ENCODE peak calls at places on chromosomes 16 and 17, in six cellular contexts. E, P, N, I, C and B are unnamed samples.

GRCh38 chr16:23516366-23517137 is 6.3 kb upstream of the GGA2 start:
- DNase-seq in I (no peak), P (no peak), E (no peak), C (no peak), N (no peak), B (peak; percentile 82)

GRCh38 chr16:66129196-66129595 is 237.3 kb upstream of the CDH5 start:
- DNase-seq in N (no peak), C (no peak), I (no peak), E (no peak), P (no peak), B (no peak)

GRCh38 chr16:56193951-56194726 is 2.9 kb downstream of the GNAO1 start:
- DNase-seq in E (peak; percentile 53), I (peak; percentile 68), C (peak; percentile 66), P (peak; percentile 88), N (no peak), B (peak; percentile 20)

GRCh38 chr17:41758601-41759000 is 24.2 kb upstream of the HAP1 start:
- DNase-seq in C (no peak), P (no peak), N (no peak), E (no peak), I (no peak), B (no peak)

GRCh38 chr17:12021604-12022003 is 927 bp downstream of the MAP2K4 start:
- DNase-seq in C (no peak), N (no peak), I (no peak), P (no peak), E (no peak), B (no peak)

GRCh38 chr17:82384051-82384729 is 12.6 kb downstream of the UTS2R start:
- DNase-seq in C (peak; percentile 29), E (no peak), I (no peak), P (no peak), N (no peak), B (no peak)

GRCh38 chr16:50478021-50478772 is 70.0 kb upstream of the NKD1 start:
- DNase-seq in N (no peak), E (no peak), I (no peak), P (no peak), C (no peak), B (no peak)

GRCh38 chr17:27553019-27553511 is 77.9 kb upstream of the LGALS9 start:
- DNase-seq in C (no peak), E (peak; percentile 59), N (no peak), P (no peak), I (no peak), B (no peak)

GRCh38 chr16:15819046-15819445 is 37.8 kb downstream of the MYH11 start:
- DNase-seq in C (no peak), P (no peak), N (no peak), E (no peak), I (no peak), B (no peak)

GRCh38 chr17:57599271-57600045 is 145.6 kb downstream of the CCDC182 start:
- DNase-seq in P (no peak), N (no peak), I (no peak), C (no peak), E (no peak), B (peak; percentile 52)

DNA sequence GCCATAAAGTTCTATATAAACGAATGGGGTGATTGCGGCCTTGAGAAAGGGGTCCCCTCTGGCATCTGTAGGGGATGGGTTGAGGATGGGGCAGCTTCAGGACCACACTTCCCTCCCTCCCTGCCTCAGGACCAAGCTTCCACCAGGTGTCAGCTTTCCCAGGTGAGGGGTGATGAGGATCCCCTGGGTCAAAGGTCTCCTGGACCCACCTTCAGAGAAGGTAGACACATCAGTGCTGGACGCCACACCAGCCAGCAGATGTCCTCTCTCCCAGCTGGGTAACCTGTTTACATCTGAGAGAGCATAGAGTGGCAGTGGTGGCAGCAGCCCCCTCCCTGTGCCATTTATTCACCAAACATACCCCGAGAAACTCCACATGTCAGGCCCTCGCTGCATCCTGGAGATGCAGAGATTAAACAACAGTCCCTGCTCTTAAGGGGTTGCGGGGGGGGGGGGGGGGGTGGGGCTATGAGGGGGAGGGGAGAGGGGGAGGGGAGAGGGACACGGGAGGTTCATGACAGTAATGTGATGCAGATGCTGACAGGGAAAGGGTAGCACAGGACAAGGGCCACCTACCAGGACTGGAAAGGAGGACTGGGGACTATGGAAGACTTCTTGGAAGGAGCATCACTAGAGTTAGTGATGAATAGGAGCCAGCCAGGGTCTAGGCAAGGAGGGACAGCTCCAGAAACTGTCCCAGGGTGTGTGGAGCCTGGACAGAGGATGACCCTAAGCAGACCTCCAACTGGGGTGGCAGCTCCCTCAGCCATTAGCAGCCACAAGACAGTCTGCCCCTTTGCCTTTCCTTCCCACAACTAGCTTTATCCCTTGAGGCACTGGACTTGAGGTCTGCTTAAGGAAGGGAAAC is 5.0 kb downstream of the PROCA1 start:
- DNase-seq in I (no peak), N (no peak), E (no peak), C (no peak), P (peak; percentile 35), B (no peak)
- TF ChIP-seq MAX in I (no peak), N (no peak), E (no peak), C (no peak), P (no peak), B (no peak)

GRCh38 chr17:49914664-49915063 is 54.3 kb upstream of the DLX4 start:
- DNase-seq in N (no peak), C (no peak), E (no peak), P (no peak), I (no peak), B (no peak)

GRCh38 chr17:49915670-49916069 is 53.3 kb upstream of the DLX4 start:
- DNase-seq in N (no peak), E (no peak), I (no peak), P (no peak), C (no peak), B (no peak)

GRCh38 chr17:49914096-49914490 is 54.9 kb upstream of the DLX4 start:
- DNase-seq in C (no peak), E (no peak), P (no peak), N (no peak), I (no peak), B (no peak)

GRCh38 chr17:49916854-49917515 is 52.0 kb upstream of the DLX4 start:
- DNase-seq in C (no peak), P (no peak), I (no peak), N (no peak), E (no peak), B (peak; percentile 57)

DNA sequence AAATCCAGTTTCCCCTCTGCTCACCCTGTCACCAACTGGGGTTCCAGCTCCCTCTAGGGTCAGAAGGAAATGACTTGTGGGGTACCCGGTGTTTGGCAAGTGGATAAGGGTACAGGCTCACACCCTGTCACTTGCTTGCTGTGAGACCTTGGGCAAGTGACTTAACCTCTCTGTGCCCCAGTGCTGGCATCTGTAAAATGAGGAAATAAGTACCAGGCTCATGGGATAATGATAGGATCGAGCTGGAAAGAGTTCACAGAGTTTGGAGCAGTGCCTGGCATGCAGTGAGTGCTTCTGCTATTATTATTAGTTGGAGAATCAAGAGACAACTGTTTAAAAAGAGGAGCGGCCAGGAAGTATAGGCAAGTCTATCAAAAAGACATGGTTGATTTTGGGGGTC is 53.7 kb upstream of the DLX4 start:
- DNase-seq in N (no peak), E (no peak), C (no peak), I (no peak), P (no peak), B (no peak)
- TF ChIP-seq MYC in N (no peak), E (no peak), C (no peak), I (no peak), P (no peak), B (no peak)

DNA sequence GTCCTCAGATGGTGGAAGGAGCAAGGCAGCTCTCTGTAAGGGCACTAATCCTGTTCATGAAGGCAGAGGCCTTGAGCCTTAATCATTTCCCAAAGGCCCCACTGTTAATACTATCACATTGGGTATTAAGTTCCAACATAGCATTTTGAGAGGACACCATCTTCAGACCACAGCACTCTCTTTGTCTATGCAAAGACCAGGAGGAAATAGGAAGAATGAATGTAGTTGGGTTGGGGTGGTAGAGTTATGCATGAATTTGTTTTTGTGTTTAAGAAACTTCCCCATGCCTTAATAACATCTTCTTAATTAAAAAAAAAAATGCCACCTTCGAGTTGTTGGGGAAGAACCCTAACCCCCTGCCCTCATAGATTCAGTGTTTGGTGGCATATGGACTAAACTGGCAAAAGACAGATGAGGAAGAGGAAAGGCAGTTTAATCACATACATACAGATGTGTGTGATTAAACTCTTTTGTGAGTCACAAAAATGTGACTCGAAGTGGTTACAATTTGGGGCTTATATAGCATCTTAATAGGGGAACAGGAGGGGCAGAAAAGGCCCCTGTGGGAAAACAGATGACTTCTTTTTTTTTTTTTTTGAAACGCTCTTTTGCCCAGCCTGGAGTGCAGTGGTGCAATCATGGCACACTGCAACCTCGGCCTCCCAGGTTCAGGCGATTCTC is 35.0 kb upstream of the SLC5A10 start:
- DNase-seq in I (no peak), E (no peak), C (no peak), P (peak; percentile 10), N (no peak), B (peak; percentile 31)
- H3K4me3 ChIP-seq in I (no peak overlapping the region), E (no peak overlapping the region), C (no peak overlapping the region), P (no peak overlapping the region), N (no peak overlapping the region), B (no peak overlapping the region)

GRCh38 chr16:27273330-27273669 is 4.7 kb upstream of the NSMCE1 start:
- DNase-seq in N (no peak), E (no peak), C (no peak), I (no peak), P (no peak), B (no peak)

GRCh38 chr16:27270389-27270788 is 1.8 kb upstream of the NSMCE1 start:
- DNase-seq in C (no peak), E (no peak), I (no peak), N (no peak), P (no peak), B (no peak)

GRCh38 chr16:27275394-27275793 is 6.8 kb upstream of the NSMCE1 start:
- DNase-seq in N (no peak), C (no peak), E (no peak), I (no peak), P (no peak), B (no peak)

GRCh38 chr16:27272076-27272475 is 3.5 kb upstream of the NSMCE1 start:
- DNase-seq in P (no peak), I (no peak), C (no peak), E (no peak), N (no peak), B (no peak)

GRCh38 chr16:27273670-27274522 is 5.3 kb upstream of the NSMCE1 start:
- DNase-seq in I (no peak), N (no peak), C (peak; percentile 100), E (peak; percentile 87), P (no peak), B (peak; percentile 17)
- TF ChIP-seq MAX in I (no peak), N (no peak), C (peak; percentile 85), E (peak; percentile 45), P (no peak), B (no peak)

GRCh38 chr17:40346061-40346767 is 18.3 kb downstream of the GJD3 start:
- DNase-seq in C (no peak), I (peak; percentile 56), E (no peak), N (no peak), P (no peak), B (no peak)

GRCh38 chr17:40345161-40346034 is 19.1 kb downstream of the GJD3 start:
- DNase-seq in P (peak; percentile 80), E (peak; percentile 72), N (no peak), I (peak; percentile 78), C (peak; percentile 84), B (peak; percentile 76)

GRCh38 chr17:40342575-40343058 is 21.9 kb downstream of the GJD3 start:
- DNase-seq in I (no peak), C (no peak), N (no peak), E (no peak), P (no peak), B (no peak)

GRCh38 chr17:40343126-40344119 is 21.1 kb downstream of the GJD3 start:
- DNase-seq in N (no peak), P (no peak), I (no peak), C (no peak), E (no peak), B (peak; percentile 77)

GRCh38 chr17:40344321-40345160 is 20.0 kb downstream of the GJD3 start:
- DNase-seq in I (peak; percentile 43), C (no peak), N (no peak), E (no peak), P (no peak), B (no peak)
- TF ChIP-seq MYC in I (no peak), C (no peak), N (no peak), E (no peak), P (no peak), B (no peak)